ENCODE peak calls at places on chromosomes 6 and 20, in seven cellular contexts. F is RWPE2; S is left ventricle myocardium superior; P is left cardiac atrium; K is stimulated activated CD4-positive, alpha-beta T cell treated with anti-CD3 and anti-CD28 coated beads, TNF-alpha, amount 100 ng/mL, for 4 hours; Y is activated T-helper 1 cell treated with anti-CD3 and anti-CD28 coated beads, Interleukin-2, amount 50 U/mL, for 16 hours; T is lung microvascular endothelial cell. C is an unnamed sample.

GRCh38 chr6:46056906-46057529 is 41.4 kb upstream of the CLIC5 start:
- DNase-seq in F (no peak), S (no peak), P (no peak), K (no peak), Y (no peak), T (no peak), C (no peak)

GRCh38 chr6:44454198-44454597 is 66.7 kb downstream of the CDC5L start:
- DNase-seq in F (no peak), S (no peak), P (no peak), K (no peak), Y (no peak), T (peak), C (no peak)

GRCh38 chr6:123519191-123519510 is 117.6 kb downstream of the TRDN start:
- DNase-seq in F (no peak), S (peak), P (peak), K (no peak), Y (no peak), T (no peak), C (no peak)

GRCh38 chr6:12748815-12749521 is 32.4 kb downstream of the PHACTR1 start:
- DNase-seq in F (no peak), S (no peak), P (peak), K (no peak), Y (no peak), T (no peak), C (no peak)

GRCh38 chr20:23152308-23152892 is 66.3 kb upstream of the CD93 start:
- DNase-seq in F (no peak), S (peak), P (peak), K (no peak), Y (no peak), T (peak), C (peak)

GRCh38 chr6:137403855-137404254 is 90.3 kb downstream of the OLIG3 start:
- DNase-seq in F (no peak), S (no peak), P (no peak), K (no peak), Y (no peak), T (no peak), C (no peak)

GRCh38 chr6:54847799-54848597 is 1.4 kb downstream of the FAM83B start:
- DNase-seq in F (peak), S (no peak), P (no peak), K (no peak), Y (no peak), T (no peak), C (peak)

GRCh38 chr20:44066645-44067606 is 120.1 kb downstream of the JPH2 start:
- DNase-seq in F (peak), S (no peak), P (no peak), K (no peak), Y (no peak), T (no peak), C (no peak)

GRCh38 chr6:170174124-170174770 is 116.6 kb downstream of the DLL1 start:
- DNase-seq in F (no peak), S (no peak), P (no peak), K (no peak), Y (no peak), T (no peak), C (no peak)

GRCh38 chr20:53983401-53983800 is 87.0 kb downstream of the BCAS1 start:
- DNase-seq in F (no peak), S (no peak), P (no peak), K (no peak), Y (no peak), T (no peak), C (no peak)

GRCh38 chr20:43938932-43939761 is 24.5 kb downstream of the TOX2 start:
- DNase-seq in F (peak), S (peak), P (peak), K (no peak), Y (no peak), T (peak), C (peak)

GRCh38 chr6:168746013-168746412 is 305.0 kb downstream of the SMOC2 start:
- DNase-seq in F (no peak), S (no peak), P (no peak), K (no peak), Y (no peak), T (no peak), C (no peak)

GRCh38 chr20:15673206-15673605 is 900.0 kb downstream of the KIF16B start:
- DNase-seq in F (no peak), S (no peak), P (no peak), K (no peak), Y (no peak), T (no peak), C (peak)

GRCh38 chr6:113009682-113010081 is 662.6 kb downstream of the RFPL4B start:
- DNase-seq in F (no peak), S (no peak), P (no peak), K (no peak), Y (no peak), T (no peak), C (no peak)

GRCh38 chr6:158170656-158171081 is 2.5 kb downstream of the GTF2H5 start:
- DNase-seq in F (no peak), S (no peak), P (no peak), K (no peak), Y (no peak), T (peak), C (peak)

GRCh38 chr20:57094991-57095390 is 171.4 kb downstream of the BMP7 start:
- DNase-seq in F (peak), S (no peak), P (no peak), K (no peak), Y (no peak), T (no peak), C (no peak)

GRCh38 chr6:26322645-26323482 is 42.1 kb upstream of the BTN3A2 start:
- DNase-seq in F (no peak), S (no peak), P (no peak), K (peak), Y (no peak), T (peak), C (peak)

GRCh38 chr20:3630429-3630828 is 32.8 kb downstream of the GFRA4 start:
- DNase-seq in F (no peak), S (no peak), P (no peak), K (no peak), Y (no peak), T (no peak), C (no peak)

GRCh38 chr6:93677297-93677965 is 258.1 kb upstream of the EPHA7 start:
- DNase-seq in F (no peak), S (no peak), P (no peak), K (no peak), Y (no peak), T (no peak), C (peak)

GRCh38 chr6:151089916-151090443 is 149.8 kb upstream of the AKAP12 start:
- DNase-seq in F (no peak), S (no peak), P (no peak), K (no peak), Y (no peak), T (no peak), C (no peak)

GRCh38 chr6:37354526-37355384 is 972 bp downstream of the RNF8 start:
- DNase-seq in F (peak), S (peak), P (peak), K (no peak), Y (no peak), T (peak), C (peak)

GRCh38 chr20:20363449-20364015 is 4.4 kb upstream of the INSM1 start:
- DNase-seq in F (no peak), S (no peak), P (no peak), K (no peak), Y (no peak), T (no peak), C (no peak)

GRCh38 chr6:76330031-76330430 is 257.6 kb upstream of the IMPG1 start:
- DNase-seq in F (no peak), S (no peak), P (no peak), K (no peak), Y (no peak), T (no peak), C (no peak)

GRCh38 chr6:21305827-21306469 is 287.6 kb upstream of the SOX4 start:
- DNase-seq in F (no peak), S (no peak), P (no peak), K (no peak), Y (no peak), T (peak), C (no peak)

GRCh38 chr6:7978736-7979135 is 68.1 kb upstream of the TXNDC5 start:
- DNase-seq in F (no peak), S (no peak), P (no peak), K (no peak), Y (no peak), T (no peak), C (peak)

GRCh38 chr6:68196645-68197044 is 438.4 kb upstream of the ADGRB3 start:
- DNase-seq in F (no peak), S (no peak), P (no peak), K (no peak), Y (no peak), T (peak), C (no peak)

GRCh38 chr20:3786126-3786484 is 435 bp downstream of the CENPB start:
- DNase-seq in F (no peak), S (peak), P (peak), K (no peak), Y (no peak), T (peak), C (peak)